ENCODE peak calls at places on chromosomes 7 and 10, in eight cellular contexts. U is hepatocyte; G is SHP77 treated with DMSO at 0.1 percent for 48 hours; M is T-helper 1 cell; B is dorsolateral prefrontal cortex; E is stimulated activated CD8-positive, alpha-beta memory T cell treated with anti-CD3 and anti-CD28 coated beads, Interleukin-2, amount 100 ng/mL, for 1 hour; O is AG20443; R is fibroblast of mammary gland. S is an unnamed sample.
A peak's percentile ranks its signal among the peaks of the same experiment; 100 is the strongest.

GRCh38 chr10:57035310-57035709 is 674.3 kb upstream of the ZWINT start:
- DNase-seq in U (no peak), G (no peak), M (no peak), B (no peak), E (no peak), O (no peak), R (no peak), S (no peak)

GRCh38 chr7:99379043-99379577 is 4.6 kb downstream of the ARPC1B start:
- DNase-seq in U (peak; percentile 61), G (no peak), M (peak; percentile 58), B (no peak), E (no peak), O (peak; percentile 94), R (peak; percentile 98), S (no peak)

GRCh38 chr10:74823791-74824183 is 2.6 kb upstream of the KAT6B start:
- DNase-seq in U (no peak), G (no peak), M (no peak), B (no peak), E (no peak), O (no peak), R (no peak), S (no peak)

GRCh38 chr10:43253461-43254198 is 13.2 kb downstream of the RASGEF1A start:
- DNase-seq in U (no peak), G (no peak), M (no peak), B (peak; percentile 36), E (no peak), O (no peak), R (no peak), S (no peak)

GRCh38 chr10:63206997-63207952 is 74.1 kb downstream of the NRBF2 start:
- DNase-seq in U (peak; percentile 8), G (no peak), M (no peak), B (no peak), E (no peak), O (peak; percentile 75), R (peak; percentile 90), S (no peak)

GRCh38 chr10:45308707-45309106 is 6.7 kb downstream of the OR13A1 start:
- DNase-seq in U (peak; percentile 8), G (no peak), M (no peak), B (no peak), E (no peak), O (no peak), R (no peak), S (no peak)

GRCh38 chr7:157007470-157008066 is 2.9 kb downstream of the MNX1 start:
- DNase-seq in U (no peak), G (no peak), M (no peak), B (no peak), E (no peak), O (no peak), R (no peak), S (no peak)

GRCh38 chr7:76241141-76241540 is 39.4 kb downstream of the SRRM3 start:
- DNase-seq in U (no peak), G (no peak), M (no peak), B (no peak), E (no peak), O (no peak), R (no peak), S (no peak)

GRCh38 chr10:96991313-96991841 is 159.3 kb downstream of the LCOR start:
- DNase-seq in U (no peak), G (no peak), M (no peak), B (no peak), E (no peak), O (peak; percentile 73), R (peak; percentile 72), S (no peak)

GRCh38 chr10:94076325-94076841 is 82.7 kb downstream of the PLCE1 start:
- DNase-seq in U (peak; percentile 61), G (no peak), M (no peak), B (no peak), E (no peak), O (peak; percentile 75), R (peak; percentile 72), S (no peak)

S was measured in CD8-positive, alpha-beta T cell.